ENCODE peak calls at places on chromosomes 5 and 9, in six cellular contexts. One of them, this sample, is unnamed.

GRCh38 chr5:81303563-81303962 is 2.2 kb downstream of the ZCCHC9 start:
- DNase-seq in GM12892: no peak
- DNase-seq in H1: no peak
- DNase-seq in HepG2: peak; percentile 20
- DNase-seq in K562: no peak
- DNase-seq in GM12878: no peak
- DNase-seq in this sample: no peak

GRCh38 chr9:115250646-115251045 is 132.7 kb upstream of the TNC start:
- DNase-seq in GM12892: no peak
- DNase-seq in H1: no peak
- DNase-seq in HepG2: no peak
- DNase-seq in K562: no peak
- DNase-seq in GM12878: no peak
- DNase-seq in this sample: no peak

GRCh38 chr5:4553130-4553529 is 587.0 kb upstream of the ADAMTS16 start:
- DNase-seq in GM12892: no peak
- DNase-seq in H1: no peak
- DNase-seq in HepG2: no peak
- DNase-seq in K562: no peak
- DNase-seq in GM12878: no peak
- DNase-seq in this sample: no peak

GRCh38 chr5:114335391-114335790 is 26.5 kb upstream of the KCNN2 start:
- DNase-seq in GM12892: no peak
- DNase-seq in H1: no peak
- DNase-seq in HepG2: no peak
- DNase-seq in K562: no peak
- DNase-seq in GM12878: no peak
- DNase-seq in this sample: no peak

GRCh38 chr5:156402387-156402921 is 75.5 kb downstream of the SGCD start:
- DNase-seq in GM12892: peak; percentile 26
- DNase-seq in H1: no peak
- DNase-seq in HepG2: no peak
- DNase-seq in K562: no peak
- DNase-seq in GM12878: peak; percentile 87
- DNase-seq in this sample: peak; percentile 38

GRCh38 chr5:62149894-62150293 is 156.1 kb upstream of the KIF2A start:
- DNase-seq in GM12892: no peak
- DNase-seq in H1: no peak
- DNase-seq in HepG2: no peak
- DNase-seq in K562: no peak
- DNase-seq in GM12878: no peak
- DNase-seq in this sample: no peak

GRCh38 chr9:15176821-15177220 is 130.2 kb downstream of the TTC39B start:
- DNase-seq in GM12892: no peak
- DNase-seq in H1: no peak
- DNase-seq in HepG2: no peak
- DNase-seq in K562: no peak
- DNase-seq in GM12878: no peak
- DNase-seq in this sample: no peak

GRCh38 chr5:67878911-67879310 is 336.6 kb upstream of the PIK3R1 start:
- DNase-seq in GM12892: no peak
- DNase-seq in H1: no peak
- DNase-seq in HepG2: no peak
- DNase-seq in K562: no peak
- DNase-seq in GM12878: no peak
- DNase-seq in this sample: no peak

GRCh38 chr5:158320934-158321333 is 462.0 kb upstream of the CLINT1 start:
- DNase-seq in GM12892: no peak
- DNase-seq in H1: no peak
- DNase-seq in HepG2: no peak
- DNase-seq in K562: no peak
- DNase-seq in GM12878: no peak
- DNase-seq in this sample: no peak

GRCh38 chr9:98983295-98984268 is 39.9 kb downstream of the COL15A1 start:
- DNase-seq in GM12892: no peak
- DNase-seq in H1: no peak
- DNase-seq in HepG2: no peak
- DNase-seq in K562: no peak
- DNase-seq in GM12878: no peak
- DNase-seq in this sample: no peak

DNA sequence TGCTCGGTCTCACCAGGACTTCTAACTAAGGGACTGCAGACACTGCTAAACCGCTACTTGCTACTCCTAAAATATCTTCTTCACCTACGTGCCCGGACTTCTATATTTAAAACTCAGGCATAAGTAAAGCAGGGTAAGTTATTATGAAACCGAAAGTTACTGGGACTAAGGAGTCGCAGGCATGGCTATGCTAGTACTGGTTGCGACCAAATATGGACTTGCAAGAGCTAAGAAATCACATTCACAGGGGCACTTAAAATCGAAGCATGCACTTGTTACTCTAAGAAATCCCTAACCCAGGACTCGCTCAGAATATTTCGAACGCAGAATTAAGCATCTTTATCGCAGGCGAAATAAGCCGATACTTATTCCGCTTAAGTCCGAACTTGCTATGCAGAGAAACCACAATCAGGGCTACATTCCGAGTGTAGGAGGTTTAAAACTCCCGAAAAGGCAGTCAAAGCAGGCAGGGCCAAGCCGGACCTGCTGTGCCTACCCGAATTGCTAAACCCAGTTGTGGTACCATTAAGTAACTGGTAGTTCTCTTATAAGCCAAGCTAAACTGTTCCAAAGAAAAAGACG is 2.1 kb downstream of the ANXA2R start:
- DNase-seq in GM12892: no peak
- DNase-seq in H1: no peak
- DNase-seq in HepG2: no peak
- DNase-seq in K562: no peak
- DNase-seq in GM12878: no peak
- DNase-seq in this sample: no peak
- TF ChIP-seq POLR2A in GM12892: no peak
- TF ChIP-seq POLR2A in H1: no peak
- TF ChIP-seq POLR2A in HepG2: no peak
- TF ChIP-seq POLR2A in K562: no peak
- TF ChIP-seq POLR2A in GM12878: no peak
- TF ChIP-seq POLR2A in this sample: no peak

GRCh38 chr9:70480405-70480980 is 66.0 kb upstream of the KLF9 start:
- DNase-seq in GM12892: no peak
- DNase-seq in H1: no peak
- DNase-seq in HepG2: no peak
- DNase-seq in K562: no peak
- DNase-seq in GM12878: no peak
- DNase-seq in this sample: no peak
- TF ChIP-seq POLR2AphosphoS5 in GM12892: no peak
- TF ChIP-seq POLR2AphosphoS5 in H1: no peak
- TF ChIP-seq POLR2AphosphoS5 in HepG2: no peak
- TF ChIP-seq POLR2AphosphoS5 in K562: no peak
- TF ChIP-seq POLR2AphosphoS5 in GM12878: no peak
- TF ChIP-seq POLR2AphosphoS5 in this sample: no peak

DNA sequence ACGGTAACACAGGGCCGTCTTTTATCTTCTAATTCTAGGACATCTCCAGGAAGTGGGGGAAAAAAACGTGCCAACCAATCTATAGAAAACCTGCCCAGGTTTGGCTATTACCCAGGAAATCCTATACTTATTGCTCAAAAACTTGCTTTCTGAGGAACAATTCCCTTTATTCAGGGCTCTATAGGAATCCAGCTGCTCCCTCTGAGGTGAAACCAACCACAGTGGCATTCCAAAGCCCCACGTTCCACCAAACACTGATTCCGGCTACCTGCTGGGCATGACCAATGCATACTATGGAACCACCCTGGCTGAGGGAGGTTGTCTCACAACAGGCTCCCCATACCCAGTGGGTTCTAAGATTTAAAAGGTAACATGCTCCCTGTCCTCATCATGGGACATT is 57.6 kb downstream of the GLIS3 start:
- DNase-seq in GM12892: no peak
- DNase-seq in H1: no peak
- DNase-seq in HepG2: no peak
- DNase-seq in K562: no peak
- DNase-seq in GM12878: no peak
- DNase-seq in this sample: no peak
- TF ChIP-seq TAF1 in GM12892: no peak
- TF ChIP-seq TAF1 in H1: no peak
- TF ChIP-seq TAF1 in HepG2: no peak
- TF ChIP-seq TAF1 in K562: no peak
- TF ChIP-seq TAF1 in GM12878: no peak
- TF ChIP-seq TAF1 in this sample: no peak

GRCh38 chr9:137296214-137297059 is 5.6 kb downstream of the NRARP start:
- DNase-seq in GM12892: no peak
- DNase-seq in H1: no peak
- DNase-seq in HepG2: no peak
- DNase-seq in K562: no peak
- DNase-seq in GM12878: no peak
- DNase-seq in this sample: no peak
- TF ChIP-seq POLR2A in GM12892: no peak
- TF ChIP-seq POLR2A in H1: no peak
- TF ChIP-seq POLR2A in HepG2: no peak
- TF ChIP-seq POLR2A in K562: no peak
- TF ChIP-seq POLR2A in GM12878: no peak
- TF ChIP-seq POLR2A in this sample: no peak

GRCh38 chr5:143284002-143284401 is 119.5 kb downstream of the NR3C1 start:
- DNase-seq in GM12892: no peak
- DNase-seq in H1: no peak
- DNase-seq in HepG2: no peak
- DNase-seq in K562: no peak
- DNase-seq in GM12878: no peak
- DNase-seq in this sample: no peak
- TF ChIP-seq POLR2AphosphoS5 in GM12892: no peak
- TF ChIP-seq POLR2AphosphoS5 in H1: no peak
- TF ChIP-seq POLR2AphosphoS5 in HepG2: no peak
- TF ChIP-seq POLR2AphosphoS5 in K562: no peak
- TF ChIP-seq POLR2AphosphoS5 in GM12878: no peak
- TF ChIP-seq POLR2AphosphoS5 in this sample: no peak

GRCh38 chr5:59424515-59424914 is 469.0 kb downstream of the PDE4D start:
- DNase-seq in GM12892: no peak
- DNase-seq in H1: no peak
- DNase-seq in HepG2: no peak
- DNase-seq in K562: no peak
- DNase-seq in GM12878: no peak
- DNase-seq in this sample: no peak
- TF ChIP-seq TAF1 in GM12892: no peak
- TF ChIP-seq TAF1 in H1: no peak
- TF ChIP-seq TAF1 in HepG2: no peak
- TF ChIP-seq TAF1 in K562: no peak
- TF ChIP-seq TAF1 in GM12878: no peak
- TF ChIP-seq TAF1 in this sample: no peak

GRCh38 chr5:17217421-17218352 is at the start of gene BASP1:
- DNase-seq in GM12892: peak; percentile 49
- DNase-seq in H1: peak; percentile 81
- DNase-seq in HepG2: no peak
- DNase-seq in K562: no peak
- DNase-seq in GM12878: no peak
- DNase-seq in this sample: peak; percentile 64
- TF ChIP-seq POLR2A in GM12892: peak; percentile 90
- TF ChIP-seq POLR2A in H1: peak; percentile 38
- TF ChIP-seq POLR2A in HepG2: no peak
- TF ChIP-seq POLR2A in K562: no peak
- TF ChIP-seq POLR2A in GM12878: peak; percentile 94
- TF ChIP-seq POLR2A in this sample: peak; percentile 59

DNA sequence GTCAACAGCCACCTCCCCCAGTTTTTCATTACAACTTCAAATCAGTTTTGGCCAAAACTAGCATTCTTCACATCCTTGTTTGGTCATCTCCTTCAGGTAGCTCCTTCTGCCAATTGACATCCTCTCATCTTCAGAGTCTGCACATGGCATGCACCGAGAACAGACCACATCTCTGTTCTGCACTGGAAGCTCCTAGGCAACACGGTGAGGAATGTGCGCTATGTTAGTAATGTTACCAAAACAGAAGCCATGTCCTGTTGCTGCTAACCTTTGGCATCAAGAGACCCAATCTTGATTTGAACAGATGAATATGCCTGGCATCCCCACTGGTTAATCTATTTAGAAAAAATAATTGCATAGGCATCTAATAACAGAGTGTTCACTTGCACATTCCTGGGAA is 5.1 kb upstream of the HK3 start:
- DNase-seq in GM12892: no peak
- DNase-seq in H1: no peak
- DNase-seq in HepG2: no peak
- DNase-seq in K562: no peak
- DNase-seq in GM12878: no peak
- DNase-seq in this sample: no peak
- TF ChIP-seq POLR2AphosphoS5 in GM12892: no peak
- TF ChIP-seq POLR2AphosphoS5 in H1: no peak
- TF ChIP-seq POLR2AphosphoS5 in HepG2: no peak
- TF ChIP-seq POLR2AphosphoS5 in K562: no peak
- TF ChIP-seq POLR2AphosphoS5 in GM12878: no peak
- TF ChIP-seq POLR2AphosphoS5 in this sample: no peak

DNA sequence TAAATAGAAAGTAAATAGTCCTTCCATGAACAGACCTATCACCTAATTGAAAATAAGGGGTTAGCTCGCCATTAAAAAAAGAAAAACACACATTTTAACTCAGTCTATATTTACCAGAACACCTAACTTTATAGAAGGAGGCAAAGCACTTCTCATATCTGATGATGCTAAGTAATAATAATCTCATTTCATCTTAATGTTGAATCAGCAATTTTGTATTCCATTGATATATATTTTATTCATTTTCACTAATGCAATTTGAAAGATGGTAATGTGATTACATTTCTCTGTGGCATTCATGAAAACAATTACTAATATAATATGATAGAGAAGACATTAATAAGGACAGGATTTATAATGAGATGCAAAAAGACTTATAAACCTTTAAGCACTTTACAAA is 276.7 kb downstream of the BNC2 start:
- DNase-seq in GM12892: no peak
- DNase-seq in H1: no peak
- DNase-seq in HepG2: no peak
- DNase-seq in K562: no peak
- DNase-seq in GM12878: no peak
- DNase-seq in this sample: no peak
- TF ChIP-seq TAF1 in GM12892: no peak
- TF ChIP-seq TAF1 in H1: no peak
- TF ChIP-seq TAF1 in HepG2: no peak
- TF ChIP-seq TAF1 in K562: no peak
- TF ChIP-seq TAF1 in GM12878: no peak
- TF ChIP-seq TAF1 in this sample: no peak

This sample was measured in GM12891.